ENCODE peak calls at places on chromosomes 6 and 20, in five cellular contexts. One of them, this sample, is unnamed. For H3K36me3, the result is how much of the 10 kb centered on the place peaks cover.

GRCh38 chr6:90703383-90703782 is 116.5 kb upstream of the MAP3K7 start:
- DNase-seq in IMR-90: no peak
- DNase-seq in H1: no peak
- DNase-seq in Peyer's patch: no peak
- DNase-seq in mucosa of descending colon: no peak
- DNase-seq in this sample: no peak

GRCh38 chr20:9591080-9591479 is 76.7 kb downstream of the LAMP5 start:
- DNase-seq in IMR-90: no peak
- DNase-seq in H1: no peak
- DNase-seq in Peyer's patch: no peak
- DNase-seq in mucosa of descending colon: no peak
- DNase-seq in this sample: no peak

GRCh38 chr6:5275497-5275896 is 14.2 kb downstream of the FARS2 start:
- DNase-seq in IMR-90: no peak
- DNase-seq in H1: no peak
- DNase-seq in Peyer's patch: no peak
- DNase-seq in mucosa of descending colon: no peak
- DNase-seq in this sample: no peak

GRCh38 chr6:3571206-3571815 is 114.5 kb upstream of the SLC22A23 start:
- DNase-seq in IMR-90: no peak
- DNase-seq in H1: no peak
- DNase-seq in Peyer's patch: no peak
- DNase-seq in mucosa of descending colon: no peak
- DNase-seq in this sample: no peak

GRCh38 chr6:14458669-14459266 is 341.2 kb downstream of the CD83 start:
- DNase-seq in IMR-90: peak
- DNase-seq in H1: no peak
- DNase-seq in Peyer's patch: no peak
- DNase-seq in mucosa of descending colon: no peak
- DNase-seq in this sample: no peak

GRCh38 chr6:41122918-41123317 is 31.2 kb downstream of the TREML1 start:
- DNase-seq in IMR-90: no peak
- DNase-seq in H1: no peak
- DNase-seq in Peyer's patch: no peak
- DNase-seq in mucosa of descending colon: no peak
- DNase-seq in this sample: no peak

GRCh38 chr20:17558154-17558940 is 11.5 kb upstream of the DSTN start:
- DNase-seq in IMR-90: peak
- DNase-seq in H1: peak
- DNase-seq in Peyer's patch: peak
- DNase-seq in mucosa of descending colon: no peak
- DNase-seq in this sample: no peak

GRCh38 chr6:79062708-79063107 is 15.3 kb downstream of the PHIP start:
- DNase-seq in IMR-90: no peak
- DNase-seq in H1: no peak
- DNase-seq in Peyer's patch: no peak
- DNase-seq in mucosa of descending colon: no peak
- DNase-seq in this sample: no peak

GRCh38 chr6:26028212-26028752 is 58.9 kb upstream of the HFE start:
- DNase-seq in IMR-90: no peak
- DNase-seq in H1: no peak
- DNase-seq in Peyer's patch: no peak
- DNase-seq in mucosa of descending colon: no peak
- DNase-seq in this sample: no peak

GRCh38 chr6:13278184-13278583 is 50.2 kb downstream of the TBC1D7 start:
- DNase-seq in IMR-90: no peak
- DNase-seq in H1: peak
- DNase-seq in Peyer's patch: peak
- DNase-seq in mucosa of descending colon: no peak
- DNase-seq in this sample: no peak

GRCh38 chr6:111718326-111718725 is 112.6 kb upstream of the TRAF3IP2 start:
- DNase-seq in IMR-90: no peak
- DNase-seq in H1: no peak
- DNase-seq in Peyer's patch: no peak
- DNase-seq in mucosa of descending colon: no peak
- DNase-seq in this sample: no peak

GRCh38 chr20:12203399-12203798 is 285.7 kb downstream of the BTBD3 start:
- DNase-seq in IMR-90: no peak
- DNase-seq in H1: no peak
- DNase-seq in Peyer's patch: no peak
- DNase-seq in mucosa of descending colon: no peak
- DNase-seq in this sample: no peak

GRCh38 chr20:64278319-64278681 is 22.8 kb downstream of the PCMTD2 start:
- DNase-seq in IMR-90: no peak
- DNase-seq in H1: no peak
- DNase-seq in Peyer's patch: no peak
- DNase-seq in mucosa of descending colon: no peak
- DNase-seq in this sample: no peak

GRCh38 chr6:38117281-38117680 is 297.8 kb downstream of the ZFAND3 start:
- DNase-seq in IMR-90: peak
- DNase-seq in H1: no peak
- DNase-seq in Peyer's patch: no peak
- DNase-seq in mucosa of descending colon: no peak
- DNase-seq in this sample: no peak

GRCh38 chr6:88220493-88220892 is 54.3 kb upstream of the CNR1 start:
- DNase-seq in IMR-90: no peak
- DNase-seq in H1: no peak
- DNase-seq in Peyer's patch: no peak
- DNase-seq in mucosa of descending colon: no peak
- DNase-seq in this sample: no peak

GRCh38 chr6:56794421-56794820 is 151.7 kb upstream of the DST start:
- DNase-seq in IMR-90: no peak
- DNase-seq in H1: no peak
- DNase-seq in Peyer's patch: no peak
- DNase-seq in mucosa of descending colon: no peak
- DNase-seq in this sample: no peak

GRCh38 chr6:80622641-80623040 is 516.2 kb downstream of the BCKDHB start:
- DNase-seq in IMR-90: no peak
- DNase-seq in H1: no peak
- DNase-seq in Peyer's patch: no peak
- DNase-seq in mucosa of descending colon: no peak
- DNase-seq in this sample: no peak

GRCh38 chr20:40945754-40946451 is 82.7 kb upstream of the TOP1 start:
- DNase-seq in IMR-90: peak
- DNase-seq in H1: peak
- DNase-seq in Peyer's patch: peak
- DNase-seq in mucosa of descending colon: no peak
- DNase-seq in this sample: no peak

GRCh38 chr6:37624606-37625574 is 72.8 kb downstream of the MDGA1 start:
- DNase-seq in IMR-90: no peak
- DNase-seq in H1: no peak
- DNase-seq in Peyer's patch: peak
- DNase-seq in mucosa of descending colon: peak
- DNase-seq in this sample: peak

GRCh38 chr20:63895886-63896135 is 885 bp downstream of the DNAJC5 start:
- DNase-seq in IMR-90: peak
- DNase-seq in H1: no peak
- DNase-seq in Peyer's patch: no peak
- DNase-seq in mucosa of descending colon: no peak
- DNase-seq in this sample: no peak

GRCh38 chr20:50172347-50173013 is 18.1 kb upstream of the CEBPB start:
- DNase-seq in IMR-90: peak
- DNase-seq in H1: peak
- DNase-seq in Peyer's patch: peak
- DNase-seq in mucosa of descending colon: peak
- DNase-seq in this sample: no peak

GRCh38 chr6:81075974-81076373 is 676.5 kb downstream of the TENT5A start:
- DNase-seq in IMR-90: peak
- DNase-seq in H1: no peak
- DNase-seq in Peyer's patch: no peak
- DNase-seq in mucosa of descending colon: no peak
- DNase-seq in this sample: no peak

GRCh38 chr20:43988451-43988850 is 73.8 kb downstream of the TOX2 start:
- DNase-seq in IMR-90: peak
- DNase-seq in H1: no peak
- DNase-seq in Peyer's patch: no peak
- DNase-seq in mucosa of descending colon: no peak
- DNase-seq in this sample: no peak

GRCh38 chr6:19538086-19538485 is 299.1 kb upstream of the ID4 start:
- DNase-seq in IMR-90: no peak
- DNase-seq in H1: no peak
- DNase-seq in Peyer's patch: peak
- DNase-seq in mucosa of descending colon: peak
- DNase-seq in this sample: no peak

GRCh38 chr6:47292944-47293343 is 16.8 kb downstream of the TNFRSF21 start:
- DNase-seq in IMR-90: peak
- DNase-seq in H1: no peak
- DNase-seq in Peyer's patch: no peak
- DNase-seq in mucosa of descending colon: no peak
- DNase-seq in this sample: no peak

GRCh38 chr6:32972353-32973143 is 4.2 kb downstream of the BRD2 start:
- DNase-seq in IMR-90: no peak
- DNase-seq in H1: no peak
- DNase-seq in Peyer's patch: peak
- DNase-seq in mucosa of descending colon: peak
- DNase-seq in this sample: no peak

GRCh38 chr6:159759645-159760044 is 2.2 kb upstream of the ACAT2 start:
- DNase-seq in IMR-90: no peak
- DNase-seq in H1: no peak
- DNase-seq in Peyer's patch: no peak
- DNase-seq in mucosa of descending colon: no peak
- DNase-seq in this sample: no peak

GRCh38 chr6:141265748-141266647 is 866.7 kb upstream of the GJE1 start:
- DNase-seq in IMR-90: no peak
- DNase-seq in H1: no peak
- DNase-seq in Peyer's patch: no peak
- DNase-seq in mucosa of descending colon: no peak
- DNase-seq in this sample: no peak

GRCh38 chr6:8679823-8680222 is 244.5 kb upstream of the SLC35B3 start:
- DNase-seq in IMR-90: no peak
- DNase-seq in H1: no peak
- DNase-seq in Peyer's patch: no peak
- DNase-seq in mucosa of descending colon: no peak
- DNase-seq in this sample: no peak

GRCh38 chr6:51565472-51565871 is 521.9 kb downstream of the PKHD1 start:
- DNase-seq in IMR-90: no peak
- DNase-seq in H1: no peak
- DNase-seq in Peyer's patch: no peak
- DNase-seq in mucosa of descending colon: no peak
- DNase-seq in this sample: no peak

GRCh38 chr20:64240243-64241015 is 15.1 kb upstream of the PCMTD2 start:
- DNase-seq in IMR-90: no peak
- DNase-seq in H1: no peak
- DNase-seq in Peyer's patch: peak
- DNase-seq in mucosa of descending colon: no peak
- DNase-seq in this sample: no peak

GRCh38 chr20:63553933-63554290 is at the start of gene FNDC11:
- DNase-seq in IMR-90: no peak
- DNase-seq in H1: peak
- DNase-seq in Peyer's patch: peak
- DNase-seq in mucosa of descending colon: no peak
- DNase-seq in this sample: no peak

DNA sequence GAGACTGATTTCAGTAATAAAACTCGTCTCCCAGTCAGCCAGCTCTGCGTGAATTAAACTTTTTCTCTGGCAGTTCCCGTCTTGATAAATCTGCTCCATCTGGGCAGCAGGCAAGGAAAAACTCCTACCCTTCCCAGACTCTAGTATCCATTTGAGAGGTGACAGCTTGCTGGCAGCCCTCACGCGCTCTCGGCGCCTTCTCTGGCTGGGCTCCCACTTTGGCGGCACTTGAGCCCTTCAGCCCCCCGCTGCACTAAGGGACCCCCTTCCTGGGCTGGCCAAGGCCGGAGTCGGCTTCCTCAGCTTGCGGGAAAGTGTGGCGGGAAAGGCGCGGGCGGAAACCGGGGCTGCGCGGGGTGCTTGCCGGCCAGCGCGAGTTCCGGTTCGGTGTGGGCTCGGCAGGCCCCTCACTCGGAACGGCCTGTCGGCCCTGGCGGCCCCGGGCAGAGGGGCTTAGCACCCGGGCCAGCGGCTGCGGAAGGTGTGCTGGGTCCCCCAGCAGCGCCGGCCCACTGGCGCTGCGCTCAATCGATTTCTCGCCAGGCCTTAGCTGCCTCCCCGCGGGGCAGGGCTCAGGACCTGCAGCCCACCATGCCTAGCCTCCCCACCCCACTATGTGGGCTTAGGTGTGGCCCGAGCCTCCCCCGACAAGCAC is 21.8 kb upstream of the GMPR start:
- DNase-seq in IMR-90: no peak
- DNase-seq in H1: peak
- DNase-seq in Peyer's patch: no peak
- DNase-seq in mucosa of descending colon: no peak
- DNase-seq in this sample: no peak
- H3K4me3 ChIP-seq in IMR-90: no peak
- H3K4me3 ChIP-seq in H1: no peak
- H3K4me3 ChIP-seq in Peyer's patch: no peak
- H3K4me3 ChIP-seq in mucosa of descending colon: no peak
- H3K4me3 ChIP-seq in this sample: no peak

GRCh38 chr20:51451484-51451883 is 91.0 kb downstream of the NFATC2 start:
- DNase-seq in IMR-90: no peak
- DNase-seq in H1: no peak
- DNase-seq in Peyer's patch: no peak
- DNase-seq in mucosa of descending colon: no peak
- DNase-seq in this sample: no peak

GRCh38 chr20:51450984-51451383 is 91.5 kb downstream of the NFATC2 start:
- DNase-seq in IMR-90: no peak
- DNase-seq in H1: no peak
- DNase-seq in Peyer's patch: no peak
- DNase-seq in mucosa of descending colon: no peak
- DNase-seq in this sample: no peak

GRCh38 chr20:51450221-51450712 is 92.3 kb downstream of the NFATC2 start:
- DNase-seq in IMR-90: no peak
- DNase-seq in H1: no peak
- DNase-seq in Peyer's patch: no peak
- DNase-seq in mucosa of descending colon: no peak
- DNase-seq in this sample: no peak

GRCh38 chr20:51447765-51448148 is 94.8 kb downstream of the NFATC2 start:
- DNase-seq in IMR-90: no peak
- DNase-seq in H1: no peak
- DNase-seq in Peyer's patch: no peak
- DNase-seq in mucosa of descending colon: no peak
- DNase-seq in this sample: no peak

GRCh38 chr20:51449498-51450220 is 92.9 kb downstream of the NFATC2 start:
- DNase-seq in IMR-90: no peak
- DNase-seq in H1: no peak
- DNase-seq in Peyer's patch: no peak
- DNase-seq in mucosa of descending colon: no peak
- DNase-seq in this sample: no peak
- H3K36me3 ChIP-seq in IMR-90: under half
- H3K36me3 ChIP-seq in H1: under half
- H3K36me3 ChIP-seq in Peyer's patch: under half
- H3K36me3 ChIP-seq in mucosa of descending colon: under half
- H3K36me3 ChIP-seq in this sample: under half

GRCh38 chr6:156378853-156379252 is 398.3 kb upstream of the ARID1B start:
- DNase-seq in IMR-90: no peak
- DNase-seq in H1: no peak
- DNase-seq in Peyer's patch: no peak
- DNase-seq in mucosa of descending colon: no peak
- DNase-seq in this sample: no peak
- TF ChIP-seq CTCF in IMR-90: no peak
- TF ChIP-seq CTCF in H1: no peak
- TF ChIP-seq CTCF in Peyer's patch: no peak
- TF ChIP-seq CTCF in mucosa of descending colon: no peak
- TF ChIP-seq CTCF in this sample: peak

DNA sequence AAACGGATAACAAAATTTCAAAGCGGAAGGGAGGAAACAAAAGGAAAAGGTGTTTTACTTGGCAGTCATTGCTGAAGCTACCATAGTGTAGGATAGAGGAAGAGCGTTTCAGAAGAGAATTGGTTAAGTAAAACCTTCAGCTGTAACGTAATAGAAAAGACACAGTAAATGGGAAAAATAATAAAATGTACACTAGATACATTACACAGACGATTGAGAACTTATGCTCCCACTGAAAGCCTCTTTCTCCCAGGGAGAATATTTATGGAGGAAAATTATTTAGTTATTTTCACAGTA is 90.8 kb upstream of the PRDM1 start:
- DNase-seq in IMR-90: peak
- DNase-seq in H1: no peak
- DNase-seq in Peyer's patch: no peak
- DNase-seq in mucosa of descending colon: no peak
- DNase-seq in this sample: no peak
- H3K4me3 ChIP-seq in IMR-90: peak
- H3K4me3 ChIP-seq in H1: peak
- H3K4me3 ChIP-seq in Peyer's patch: no peak
- H3K4me3 ChIP-seq in mucosa of descending colon: peak
- H3K4me3 ChIP-seq in this sample: no peak

This sample was measured in GM06990.